ENCODE peak calls at places on chromosomes 5 and 9, in nine cellular contexts. One of them, this sample, is unnamed.

GRCh38 chr5:75412111-75412990 is 75.3 kb downstream of the HMGCR start:
- DNase-seq in stomach: no peak
- DNase-seq in fibroblast of pulmonary artery: no peak
- DNase-seq in naive thymus-derived CD4-positive, alpha-beta T cell: no peak
- DNase-seq in DMS153: no peak
- DNase-seq in C1 segment of cervical spinal cord: no peak
- DNase-seq in SK-N-SH: no peak
- DNase-seq in stimulated activated CD8-positive, alpha-beta memory T cell treated with anti-CD3 and anti-CD28 coated beads, Interleukin-4, amount 100 ng/mL, for 24 hours: no peak
- DNase-seq in right cardiac atrium: no peak
- DNase-seq in this sample: no peak

GRCh38 chr5:134457801-134458200 is 46.1 kb upstream of the CDKN2AIPNL start:
- DNase-seq in stomach: no peak
- DNase-seq in DMS153: no peak
- DNase-seq in fibroblast of pulmonary artery: no peak
- DNase-seq in right cardiac atrium: no peak
- DNase-seq in C1 segment of cervical spinal cord: no peak
- DNase-seq in stimulated activated CD8-positive, alpha-beta memory T cell treated with anti-CD3 and anti-CD28 coated beads, Interleukin-4, amount 100 ng/mL, for 24 hours: no peak
- DNase-seq in naive thymus-derived CD4-positive, alpha-beta T cell: no peak
- DNase-seq in SK-N-SH: no peak
- DNase-seq in this sample: no peak

GRCh38 chr5:175246242-175246891 is 197.6 kb downstream of the DRD1 start:
- DNase-seq in fibroblast of pulmonary artery: peak; percentile 50
- DNase-seq in stomach: no peak
- DNase-seq in SK-N-SH: no peak
- DNase-seq in naive thymus-derived CD4-positive, alpha-beta T cell: no peak
- DNase-seq in DMS153: no peak
- DNase-seq in stimulated activated CD8-positive, alpha-beta memory T cell treated with anti-CD3 and anti-CD28 coated beads, Interleukin-4, amount 100 ng/mL, for 24 hours: no peak
- DNase-seq in C1 segment of cervical spinal cord: no peak
- DNase-seq in right cardiac atrium: no peak
- DNase-seq in this sample: no peak

GRCh38 chr5:28750236-28750635 is 1711.8 kb upstream of the CDH9 start:
- DNase-seq in C1 segment of cervical spinal cord: no peak
- DNase-seq in naive thymus-derived CD4-positive, alpha-beta T cell: no peak
- DNase-seq in stomach: no peak
- DNase-seq in stimulated activated CD8-positive, alpha-beta memory T cell treated with anti-CD3 and anti-CD28 coated beads, Interleukin-4, amount 100 ng/mL, for 24 hours: no peak
- DNase-seq in SK-N-SH: no peak
- DNase-seq in right cardiac atrium: no peak
- DNase-seq in DMS153: no peak
- DNase-seq in fibroblast of pulmonary artery: no peak
- DNase-seq in this sample: no peak

GRCh38 chr5:180115326-180116076 is 43.9 kb upstream of the RNF130 start:
- DNase-seq in naive thymus-derived CD4-positive, alpha-beta T cell: no peak
- DNase-seq in stomach: no peak
- DNase-seq in right cardiac atrium: no peak
- DNase-seq in C1 segment of cervical spinal cord: no peak
- DNase-seq in DMS153: no peak
- DNase-seq in fibroblast of pulmonary artery: no peak
- DNase-seq in stimulated activated CD8-positive, alpha-beta memory T cell treated with anti-CD3 and anti-CD28 coated beads, Interleukin-4, amount 100 ng/mL, for 24 hours: no peak
- DNase-seq in SK-N-SH: peak; percentile 15
- DNase-seq in this sample: no peak

GRCh38 chr5:179805529-179806249 is 977 bp downstream of the MGAT4B start:
- DNase-seq in stimulated activated CD8-positive, alpha-beta memory T cell treated with anti-CD3 and anti-CD28 coated beads, Interleukin-4, amount 100 ng/mL, for 24 hours: no peak
- DNase-seq in DMS153: no peak
- DNase-seq in C1 segment of cervical spinal cord: no peak
- DNase-seq in right cardiac atrium: peak; percentile 84
- DNase-seq in fibroblast of pulmonary artery: no peak
- DNase-seq in naive thymus-derived CD4-positive, alpha-beta T cell: no peak
- DNase-seq in stomach: no peak
- DNase-seq in SK-N-SH: peak; percentile 86
- DNase-seq in this sample: no peak

GRCh38 chr5:132504746-132505145 is 14.2 kb upstream of the IRF1 start:
- DNase-seq in stimulated activated CD8-positive, alpha-beta memory T cell treated with anti-CD3 and anti-CD28 coated beads, Interleukin-4, amount 100 ng/mL, for 24 hours: no peak
- DNase-seq in fibroblast of pulmonary artery: no peak
- DNase-seq in SK-N-SH: no peak
- DNase-seq in stomach: peak; percentile 22
- DNase-seq in DMS153: no peak
- DNase-seq in C1 segment of cervical spinal cord: no peak
- DNase-seq in naive thymus-derived CD4-positive, alpha-beta T cell: no peak
- DNase-seq in right cardiac atrium: no peak
- DNase-seq in this sample: no peak

GRCh38 chr5:80874162-80874561 is 86.0 kb upstream of the RASGRF2 start:
- DNase-seq in stomach: no peak
- DNase-seq in C1 segment of cervical spinal cord: no peak
- DNase-seq in stimulated activated CD8-positive, alpha-beta memory T cell treated with anti-CD3 and anti-CD28 coated beads, Interleukin-4, amount 100 ng/mL, for 24 hours: no peak
- DNase-seq in DMS153: no peak
- DNase-seq in fibroblast of pulmonary artery: no peak
- DNase-seq in naive thymus-derived CD4-positive, alpha-beta T cell: no peak
- DNase-seq in right cardiac atrium: no peak
- DNase-seq in SK-N-SH: peak; percentile 10
- DNase-seq in this sample: no peak

GRCh38 chr5:36359267-36359666 is 57.6 kb upstream of the RANBP3L start:
- DNase-seq in SK-N-SH: no peak
- DNase-seq in DMS153: no peak
- DNase-seq in stomach: no peak
- DNase-seq in fibroblast of pulmonary artery: no peak
- DNase-seq in C1 segment of cervical spinal cord: no peak
- DNase-seq in stimulated activated CD8-positive, alpha-beta memory T cell treated with anti-CD3 and anti-CD28 coated beads, Interleukin-4, amount 100 ng/mL, for 24 hours: no peak
- DNase-seq in naive thymus-derived CD4-positive, alpha-beta T cell: no peak
- DNase-seq in right cardiac atrium: no peak
- DNase-seq in this sample: no peak

GRCh38 chr9:89648247-89649000 is 43.6 kb downstream of the GADD45G start:
- DNase-seq in C1 segment of cervical spinal cord: no peak
- DNase-seq in DMS153: no peak
- DNase-seq in fibroblast of pulmonary artery: no peak
- DNase-seq in right cardiac atrium: peak; percentile 26
- DNase-seq in stomach: no peak
- DNase-seq in naive thymus-derived CD4-positive, alpha-beta T cell: no peak
- DNase-seq in SK-N-SH: no peak
- DNase-seq in stimulated activated CD8-positive, alpha-beta memory T cell treated with anti-CD3 and anti-CD28 coated beads, Interleukin-4, amount 100 ng/mL, for 24 hours: no peak
- DNase-seq in this sample: no peak

GRCh38 chr9:69019808-69020207 is 5.9 kb upstream of the PRKACG start:
- DNase-seq in SK-N-SH: no peak
- DNase-seq in stimulated activated CD8-positive, alpha-beta memory T cell treated with anti-CD3 and anti-CD28 coated beads, Interleukin-4, amount 100 ng/mL, for 24 hours: no peak
- DNase-seq in C1 segment of cervical spinal cord: no peak
- DNase-seq in DMS153: peak; percentile 35
- DNase-seq in naive thymus-derived CD4-positive, alpha-beta T cell: peak; percentile 75
- DNase-seq in stomach: no peak
- DNase-seq in fibroblast of pulmonary artery: no peak
- DNase-seq in right cardiac atrium: no peak
- DNase-seq in this sample: peak; percentile 68

GRCh38 chr5:4229866-4230265 is 634.2 kb downstream of the IRX1 start:
- DNase-seq in naive thymus-derived CD4-positive, alpha-beta T cell: no peak
- DNase-seq in C1 segment of cervical spinal cord: no peak
- DNase-seq in SK-N-SH: no peak
- DNase-seq in right cardiac atrium: no peak
- DNase-seq in stomach: no peak
- DNase-seq in DMS153: no peak
- DNase-seq in stimulated activated CD8-positive, alpha-beta memory T cell treated with anti-CD3 and anti-CD28 coated beads, Interleukin-4, amount 100 ng/mL, for 24 hours: no peak
- DNase-seq in fibroblast of pulmonary artery: no peak
- DNase-seq in this sample: no peak

GRCh38 chr9:70415041-70415440 is 584 bp upstream of the KLF9 start:
- DNase-seq in right cardiac atrium: no peak
- DNase-seq in stimulated activated CD8-positive, alpha-beta memory T cell treated with anti-CD3 and anti-CD28 coated beads, Interleukin-4, amount 100 ng/mL, for 24 hours: no peak
- DNase-seq in C1 segment of cervical spinal cord: no peak
- DNase-seq in SK-N-SH: no peak
- DNase-seq in naive thymus-derived CD4-positive, alpha-beta T cell: no peak
- DNase-seq in DMS153: no peak
- DNase-seq in fibroblast of pulmonary artery: no peak
- DNase-seq in stomach: no peak
- DNase-seq in this sample: no peak

GRCh38 chr9:34089311-34089710 is 37.2 kb downstream of the DCAF12 start:
- DNase-seq in C1 segment of cervical spinal cord: peak; percentile 5
- DNase-seq in fibroblast of pulmonary artery: no peak
- DNase-seq in stimulated activated CD8-positive, alpha-beta memory T cell treated with anti-CD3 and anti-CD28 coated beads, Interleukin-4, amount 100 ng/mL, for 24 hours: no peak
- DNase-seq in naive thymus-derived CD4-positive, alpha-beta T cell: no peak
- DNase-seq in stomach: no peak
- DNase-seq in SK-N-SH: no peak
- DNase-seq in DMS153: no peak
- DNase-seq in right cardiac atrium: no peak
- DNase-seq in this sample: no peak

GRCh38 chr5:126656397-126657007 is 55.8 kb downstream of the PHAX start:
- DNase-seq in naive thymus-derived CD4-positive, alpha-beta T cell: peak; percentile 24
- DNase-seq in stomach: no peak
- DNase-seq in C1 segment of cervical spinal cord: no peak
- DNase-seq in stimulated activated CD8-positive, alpha-beta memory T cell treated with anti-CD3 and anti-CD28 coated beads, Interleukin-4, amount 100 ng/mL, for 24 hours: no peak
- DNase-seq in fibroblast of pulmonary artery: peak; percentile 72
- DNase-seq in SK-N-SH: peak; percentile 57
- DNase-seq in DMS153: no peak
- DNase-seq in right cardiac atrium: no peak
- DNase-seq in this sample: no peak

GRCh38 chr5:119389288-119390065 is 33.7 kb downstream of the TNFAIP8 start:
- DNase-seq in DMS153: no peak
- DNase-seq in stomach: no peak
- DNase-seq in C1 segment of cervical spinal cord: no peak
- DNase-seq in SK-N-SH: no peak
- DNase-seq in right cardiac atrium: no peak
- DNase-seq in naive thymus-derived CD4-positive, alpha-beta T cell: no peak
- DNase-seq in stimulated activated CD8-positive, alpha-beta memory T cell treated with anti-CD3 and anti-CD28 coated beads, Interleukin-4, amount 100 ng/mL, for 24 hours: no peak
- DNase-seq in fibroblast of pulmonary artery: no peak
- DNase-seq in this sample: no peak

GRCh38 chr5:2439608-2440007 is 311.9 kb downstream of the IRX2 start:
- DNase-seq in fibroblast of pulmonary artery: no peak
- DNase-seq in C1 segment of cervical spinal cord: no peak
- DNase-seq in naive thymus-derived CD4-positive, alpha-beta T cell: no peak
- DNase-seq in SK-N-SH: no peak
- DNase-seq in right cardiac atrium: no peak
- DNase-seq in stimulated activated CD8-positive, alpha-beta memory T cell treated with anti-CD3 and anti-CD28 coated beads, Interleukin-4, amount 100 ng/mL, for 24 hours: no peak
- DNase-seq in DMS153: no peak
- DNase-seq in stomach: no peak
- DNase-seq in this sample: no peak

GRCh38 chr5:72467987-72468386 is 39.2 kb downstream of the ZNF366 start:
- DNase-seq in fibroblast of pulmonary artery: peak; percentile 91
- DNase-seq in C1 segment of cervical spinal cord: no peak
- DNase-seq in SK-N-SH: no peak
- DNase-seq in right cardiac atrium: no peak
- DNase-seq in naive thymus-derived CD4-positive, alpha-beta T cell: no peak
- DNase-seq in stimulated activated CD8-positive, alpha-beta memory T cell treated with anti-CD3 and anti-CD28 coated beads, Interleukin-4, amount 100 ng/mL, for 24 hours: no peak
- DNase-seq in stomach: no peak
- DNase-seq in DMS153: no peak
- DNase-seq in this sample: no peak

GRCh38 chr9:125541840-125542243 is 165.2 kb downstream of the MAPKAP1 start:
- DNase-seq in stimulated activated CD8-positive, alpha-beta memory T cell treated with anti-CD3 and anti-CD28 coated beads, Interleukin-4, amount 100 ng/mL, for 24 hours: no peak
- DNase-seq in stomach: no peak
- DNase-seq in SK-N-SH: peak; percentile 77
- DNase-seq in right cardiac atrium: peak; percentile 57
- DNase-seq in fibroblast of pulmonary artery: peak; percentile 29
- DNase-seq in C1 segment of cervical spinal cord: no peak
- DNase-seq in DMS153: peak; percentile 70
- DNase-seq in naive thymus-derived CD4-positive, alpha-beta T cell: no peak
- DNase-seq in this sample: no peak

GRCh38 chr9:127854169-127854833 is at the start of gene ENG:
- DNase-seq in stimulated activated CD8-positive, alpha-beta memory T cell treated with anti-CD3 and anti-CD28 coated beads, Interleukin-4, amount 100 ng/mL, for 24 hours: no peak
- DNase-seq in DMS153: peak; percentile 26
- DNase-seq in right cardiac atrium: peak; percentile 97
- DNase-seq in fibroblast of pulmonary artery: peak; percentile 65
- DNase-seq in SK-N-SH: peak; percentile 85
- DNase-seq in naive thymus-derived CD4-positive, alpha-beta T cell: peak; percentile 22
- DNase-seq in stomach: peak; percentile 54
- DNase-seq in C1 segment of cervical spinal cord: no peak
- DNase-seq in this sample: no peak

GRCh38 chr5:150137168-150137957 is 18.3 kb downstream of the PDGFRB start:
- DNase-seq in DMS153: no peak
- DNase-seq in naive thymus-derived CD4-positive, alpha-beta T cell: no peak
- DNase-seq in C1 segment of cervical spinal cord: no peak
- DNase-seq in fibroblast of pulmonary artery: peak; percentile 81
- DNase-seq in right cardiac atrium: peak; percentile 73
- DNase-seq in stimulated activated CD8-positive, alpha-beta memory T cell treated with anti-CD3 and anti-CD28 coated beads, Interleukin-4, amount 100 ng/mL, for 24 hours: no peak
- DNase-seq in SK-N-SH: no peak
- DNase-seq in stomach: peak; percentile 38
- DNase-seq in this sample: no peak

GRCh38 chr9:27090231-27090630 is 18.8 kb upstream of the TEK start:
- DNase-seq in stomach: no peak
- DNase-seq in SK-N-SH: no peak
- DNase-seq in DMS153: no peak
- DNase-seq in right cardiac atrium: no peak
- DNase-seq in fibroblast of pulmonary artery: no peak
- DNase-seq in C1 segment of cervical spinal cord: no peak
- DNase-seq in stimulated activated CD8-positive, alpha-beta memory T cell treated with anti-CD3 and anti-CD28 coated beads, Interleukin-4, amount 100 ng/mL, for 24 hours: no peak
- DNase-seq in naive thymus-derived CD4-positive, alpha-beta T cell: no peak
- DNase-seq in this sample: no peak

GRCh38 chr9:110142253-110142652 is 65.7 kb downstream of the C9orf152 start:
- DNase-seq in SK-N-SH: no peak
- DNase-seq in DMS153: peak; percentile 94
- DNase-seq in naive thymus-derived CD4-positive, alpha-beta T cell: no peak
- DNase-seq in stimulated activated CD8-positive, alpha-beta memory T cell treated with anti-CD3 and anti-CD28 coated beads, Interleukin-4, amount 100 ng/mL, for 24 hours: no peak
- DNase-seq in fibroblast of pulmonary artery: no peak
- DNase-seq in right cardiac atrium: no peak
- DNase-seq in C1 segment of cervical spinal cord: no peak
- DNase-seq in stomach: no peak
- DNase-seq in this sample: no peak

GRCh38 chr5:125604104-125604503 is 819.1 kb upstream of the GRAMD2B start:
- DNase-seq in right cardiac atrium: no peak
- DNase-seq in naive thymus-derived CD4-positive, alpha-beta T cell: no peak
- DNase-seq in stomach: no peak
- DNase-seq in fibroblast of pulmonary artery: no peak
- DNase-seq in stimulated activated CD8-positive, alpha-beta memory T cell treated with anti-CD3 and anti-CD28 coated beads, Interleukin-4, amount 100 ng/mL, for 24 hours: no peak
- DNase-seq in C1 segment of cervical spinal cord: no peak
- DNase-seq in DMS153: no peak
- DNase-seq in SK-N-SH: no peak
- DNase-seq in this sample: no peak

GRCh38 chr9:21994526-21994995 is at the start of gene CDKN2B-AS1:
- DNase-seq in C1 segment of cervical spinal cord: no peak
- DNase-seq in stomach: peak; percentile 52
- DNase-seq in SK-N-SH: peak; percentile 85
- DNase-seq in stimulated activated CD8-positive, alpha-beta memory T cell treated with anti-CD3 and anti-CD28 coated beads, Interleukin-4, amount 100 ng/mL, for 24 hours: no peak
- DNase-seq in naive thymus-derived CD4-positive, alpha-beta T cell: no peak
- DNase-seq in fibroblast of pulmonary artery: peak; percentile 73
- DNase-seq in right cardiac atrium: peak; percentile 68
- DNase-seq in DMS153: peak; percentile 78
- DNase-seq in this sample: no peak

GRCh38 chr5:36392818-36393217 is 91.1 kb upstream of the RANBP3L start:
- DNase-seq in C1 segment of cervical spinal cord: no peak
- DNase-seq in stomach: no peak
- DNase-seq in DMS153: no peak
- DNase-seq in right cardiac atrium: no peak
- DNase-seq in stimulated activated CD8-positive, alpha-beta memory T cell treated with anti-CD3 and anti-CD28 coated beads, Interleukin-4, amount 100 ng/mL, for 24 hours: no peak
- DNase-seq in naive thymus-derived CD4-positive, alpha-beta T cell: no peak
- DNase-seq in SK-N-SH: peak; percentile 28
- DNase-seq in fibroblast of pulmonary artery: peak; percentile 55
- DNase-seq in this sample: no peak

GRCh38 chr9:16864741-16865434 is 5.6 kb downstream of the BNC2 start:
- DNase-seq in C1 segment of cervical spinal cord: no peak
- DNase-seq in DMS153: no peak
- DNase-seq in SK-N-SH: no peak
- DNase-seq in stimulated activated CD8-positive, alpha-beta memory T cell treated with anti-CD3 and anti-CD28 coated beads, Interleukin-4, amount 100 ng/mL, for 24 hours: no peak
- DNase-seq in stomach: no peak
- DNase-seq in right cardiac atrium: no peak
- DNase-seq in fibroblast of pulmonary artery: peak; percentile 51
- DNase-seq in naive thymus-derived CD4-positive, alpha-beta T cell: no peak
- DNase-seq in this sample: no peak

GRCh38 chr5:115349001-115349817 is 52.8 kb upstream of the CCDC112 start:
- DNase-seq in C1 segment of cervical spinal cord: no peak
- DNase-seq in DMS153: no peak
- DNase-seq in stomach: peak; percentile 36
- DNase-seq in fibroblast of pulmonary artery: peak; percentile 86
- DNase-seq in stimulated activated CD8-positive, alpha-beta memory T cell treated with anti-CD3 and anti-CD28 coated beads, Interleukin-4, amount 100 ng/mL, for 24 hours: no peak
- DNase-seq in naive thymus-derived CD4-positive, alpha-beta T cell: no peak
- DNase-seq in SK-N-SH: no peak
- DNase-seq in right cardiac atrium: peak; percentile 44
- DNase-seq in this sample: no peak

GRCh38 chr5:135190345-135191083 is 156.5 kb upstream of the PITX1 start:
- DNase-seq in right cardiac atrium: no peak
- DNase-seq in naive thymus-derived CD4-positive, alpha-beta T cell: no peak
- DNase-seq in stomach: no peak
- DNase-seq in DMS153: no peak
- DNase-seq in SK-N-SH: no peak
- DNase-seq in C1 segment of cervical spinal cord: no peak
- DNase-seq in fibroblast of pulmonary artery: no peak
- DNase-seq in stimulated activated CD8-positive, alpha-beta memory T cell treated with anti-CD3 and anti-CD28 coated beads, Interleukin-4, amount 100 ng/mL, for 24 hours: no peak
- DNase-seq in this sample: no peak

GRCh38 chr9:99445920-99446319 is 223.8 kb downstream of the SEC61B start:
- DNase-seq in right cardiac atrium: no peak
- DNase-seq in fibroblast of pulmonary artery: no peak
- DNase-seq in SK-N-SH: no peak
- DNase-seq in DMS153: no peak
- DNase-seq in stomach: no peak
- DNase-seq in stimulated activated CD8-positive, alpha-beta memory T cell treated with anti-CD3 and anti-CD28 coated beads, Interleukin-4, amount 100 ng/mL, for 24 hours: no peak
- DNase-seq in C1 segment of cervical spinal cord: no peak
- DNase-seq in naive thymus-derived CD4-positive, alpha-beta T cell: no peak
- DNase-seq in this sample: no peak